ENCODE peak calls at places on chromosomes 2 and 18, in five cellular contexts. One of them, this sample, is unnamed.

GRCh38 chr2:25700221-25700660 is 26.9 kb upstream of the DTNB start:
- DNase-seq in mucosa of descending colon: peak; percentile 19
- DNase-seq in Peyer's patch: no peak
- DNase-seq in RWPE1: peak; percentile 77
- DNase-seq in adrenal gland: peak; percentile 30
- DNase-seq in this sample: no peak

GRCh38 chr2:191846787-191847620 is at the start of gene CAVIN2:
- DNase-seq in mucosa of descending colon: peak; percentile 55
- DNase-seq in Peyer's patch: no peak
- DNase-seq in RWPE1: peak; percentile 69
- DNase-seq in adrenal gland: peak; percentile 48
- DNase-seq in this sample: no peak

GRCh38 chr18:36769611-36770314 is 59.0 kb downstream of the TPGS2 start:
- DNase-seq in mucosa of descending colon: peak; percentile 23
- DNase-seq in Peyer's patch: no peak
- DNase-seq in RWPE1: no peak
- DNase-seq in adrenal gland: no peak
- DNase-seq in this sample: no peak

GRCh38 chr2:201931955-201932354 is 101.7 kb upstream of the FZD7 start:
- DNase-seq in mucosa of descending colon: no peak
- DNase-seq in Peyer's patch: no peak
- DNase-seq in RWPE1: no peak
- DNase-seq in adrenal gland: no peak
- DNase-seq in this sample: no peak

GRCh38 chr2:161228511-161229240 is 68.4 kb downstream of the TANK start:
- DNase-seq in mucosa of descending colon: no peak
- DNase-seq in Peyer's patch: no peak
- DNase-seq in RWPE1: no peak
- DNase-seq in adrenal gland: no peak
- DNase-seq in this sample: no peak

GRCh38 chr18:55420977-55421611 is 166.9 kb downstream of the TCF4 start:
- DNase-seq in mucosa of descending colon: no peak
- DNase-seq in Peyer's patch: no peak
- DNase-seq in RWPE1: no peak
- DNase-seq in adrenal gland: no peak
- DNase-seq in this sample: no peak

GRCh38 chr2:232876071-232876977 is 6.3 kb downstream of the SNORC start:
- DNase-seq in mucosa of descending colon: peak; percentile 80
- DNase-seq in Peyer's patch: no peak
- DNase-seq in RWPE1: peak; percentile 47
- DNase-seq in adrenal gland: peak; percentile 29
- DNase-seq in this sample: no peak

GRCh38 chr2:10103179-10103578 is 19.4 kb upstream of the RRM2 start:
- DNase-seq in mucosa of descending colon: no peak
- DNase-seq in Peyer's patch: no peak
- DNase-seq in RWPE1: no peak
- DNase-seq in adrenal gland: no peak
- DNase-seq in this sample: no peak

GRCh38 chr2:238941262-238941792 is 93.4 kb downstream of the TWIST2 start:
- DNase-seq in mucosa of descending colon: no peak
- DNase-seq in Peyer's patch: no peak
- DNase-seq in RWPE1: no peak
- DNase-seq in adrenal gland: no peak
- DNase-seq in this sample: no peak

GRCh38 chr2:237910576-237911362 is 51.3 kb downstream of the RAMP1 start:
- DNase-seq in mucosa of descending colon: no peak
- DNase-seq in Peyer's patch: no peak
- DNase-seq in RWPE1: no peak
- DNase-seq in adrenal gland: no peak
- DNase-seq in this sample: no peak

GRCh38 chr2:3457524-3458395 is 61.6 kb downstream of the ADI1 start:
- DNase-seq in mucosa of descending colon: no peak
- DNase-seq in Peyer's patch: no peak
- DNase-seq in RWPE1: no peak
- DNase-seq in adrenal gland: no peak
- DNase-seq in this sample: no peak

GRCh38 chr2:72988041-72988440 is 70.7 kb downstream of the EMX1 start:
- DNase-seq in mucosa of descending colon: no peak
- DNase-seq in Peyer's patch: no peak
- DNase-seq in RWPE1: no peak
- DNase-seq in adrenal gland: no peak
- DNase-seq in this sample: no peak

GRCh38 chr2:41711736-41712135 is 336.1 kb upstream of the PKDCC start:
- DNase-seq in mucosa of descending colon: no peak
- DNase-seq in Peyer's patch: no peak
- DNase-seq in RWPE1: no peak
- DNase-seq in adrenal gland: no peak
- DNase-seq in this sample: no peak
- TF ChIP-seq CTCF in mucosa of descending colon: no peak
- TF ChIP-seq CTCF in Peyer's patch: no peak
- TF ChIP-seq CTCF in RWPE1: no peak
- TF ChIP-seq CTCF in adrenal gland: no peak
- TF ChIP-seq CTCF in this sample: no peak

DNA sequence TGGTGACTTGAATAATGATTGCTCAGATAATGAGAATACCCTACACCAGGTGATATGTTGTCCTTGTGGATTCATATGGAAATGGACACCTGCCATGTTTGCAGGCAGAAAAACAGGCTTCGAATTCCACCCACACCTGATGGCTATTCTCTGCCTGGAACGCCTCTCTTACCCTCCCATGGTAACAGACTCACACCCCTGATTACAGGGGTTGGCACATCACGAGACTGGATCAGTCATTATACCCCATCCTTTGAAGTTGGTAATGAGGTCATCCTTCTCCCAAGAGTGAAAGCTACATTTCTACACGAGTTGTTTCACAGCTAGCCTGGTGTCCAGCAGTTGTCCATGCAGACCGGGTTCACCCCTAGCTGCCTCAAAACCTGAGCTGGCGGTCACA is 71.4 kb upstream of the MBOAT2 start:
- DNase-seq in mucosa of descending colon: no peak
- DNase-seq in Peyer's patch: no peak
- DNase-seq in RWPE1: no peak
- DNase-seq in adrenal gland: no peak
- DNase-seq in this sample: no peak
- TF ChIP-seq CTCF in mucosa of descending colon: no peak
- TF ChIP-seq CTCF in Peyer's patch: no peak
- TF ChIP-seq CTCF in RWPE1: no peak
- TF ChIP-seq CTCF in adrenal gland: no peak
- TF ChIP-seq CTCF in this sample: no peak

GRCh38 chr2:56743807-56744206 is 560.0 kb downstream of the CCDC85A start:
- DNase-seq in mucosa of descending colon: no peak
- DNase-seq in Peyer's patch: no peak
- DNase-seq in RWPE1: no peak
- DNase-seq in adrenal gland: no peak
- DNase-seq in this sample: no peak

GRCh38 chr2:56753182-56753581 is 569.4 kb downstream of the CCDC85A start:
- DNase-seq in mucosa of descending colon: no peak
- DNase-seq in Peyer's patch: no peak
- DNase-seq in RWPE1: no peak
- DNase-seq in adrenal gland: no peak
- DNase-seq in this sample: no peak

GRCh38 chr2:56754066-56754615 is 570.4 kb downstream of the CCDC85A start:
- DNase-seq in mucosa of descending colon: no peak
- DNase-seq in Peyer's patch: no peak
- DNase-seq in RWPE1: no peak
- DNase-seq in adrenal gland: no peak
- DNase-seq in this sample: no peak

GRCh38 chr2:56754627-56755026 is 570.8 kb downstream of the CCDC85A start:
- DNase-seq in mucosa of descending colon: no peak
- DNase-seq in Peyer's patch: no peak
- DNase-seq in RWPE1: no peak
- DNase-seq in adrenal gland: no peak
- DNase-seq in this sample: no peak

DNA sequence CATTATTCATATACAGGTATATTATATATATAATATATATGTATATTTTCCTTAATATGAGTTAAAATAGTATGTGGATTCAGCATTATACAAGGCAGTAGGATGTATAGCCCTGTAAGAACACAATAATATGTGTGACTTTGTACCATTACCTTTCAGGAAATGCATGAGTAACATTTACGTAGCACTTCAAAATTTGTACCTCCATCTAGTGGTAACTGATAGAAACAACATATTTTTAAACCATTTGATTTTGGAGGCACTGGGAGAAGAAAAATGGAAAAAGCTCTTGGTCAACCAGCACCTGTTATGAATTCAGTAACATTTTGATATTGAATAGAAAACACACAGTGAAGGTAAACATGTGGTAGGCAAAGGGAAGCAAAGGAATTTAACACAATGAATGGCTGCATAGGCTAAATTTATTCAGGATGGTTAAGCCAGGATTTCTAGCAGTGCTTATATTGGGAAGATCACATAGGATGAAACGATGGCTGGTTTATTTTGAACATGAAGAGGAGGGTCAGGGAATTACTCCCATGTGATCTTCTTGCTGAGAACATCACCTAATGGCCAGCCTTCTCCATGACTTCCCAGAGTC is 565.5 kb downstream of the CCDC85A start:
- DNase-seq in mucosa of descending colon: no peak
- DNase-seq in Peyer's patch: no peak
- DNase-seq in RWPE1: peak; percentile 12
- DNase-seq in adrenal gland: no peak
- DNase-seq in this sample: no peak
- TF ChIP-seq CTCF in mucosa of descending colon: no peak
- TF ChIP-seq CTCF in Peyer's patch: no peak
- TF ChIP-seq CTCF in RWPE1: peak; percentile 42
- TF ChIP-seq CTCF in adrenal gland: peak; percentile 20
- TF ChIP-seq CTCF in this sample: no peak

DNA sequence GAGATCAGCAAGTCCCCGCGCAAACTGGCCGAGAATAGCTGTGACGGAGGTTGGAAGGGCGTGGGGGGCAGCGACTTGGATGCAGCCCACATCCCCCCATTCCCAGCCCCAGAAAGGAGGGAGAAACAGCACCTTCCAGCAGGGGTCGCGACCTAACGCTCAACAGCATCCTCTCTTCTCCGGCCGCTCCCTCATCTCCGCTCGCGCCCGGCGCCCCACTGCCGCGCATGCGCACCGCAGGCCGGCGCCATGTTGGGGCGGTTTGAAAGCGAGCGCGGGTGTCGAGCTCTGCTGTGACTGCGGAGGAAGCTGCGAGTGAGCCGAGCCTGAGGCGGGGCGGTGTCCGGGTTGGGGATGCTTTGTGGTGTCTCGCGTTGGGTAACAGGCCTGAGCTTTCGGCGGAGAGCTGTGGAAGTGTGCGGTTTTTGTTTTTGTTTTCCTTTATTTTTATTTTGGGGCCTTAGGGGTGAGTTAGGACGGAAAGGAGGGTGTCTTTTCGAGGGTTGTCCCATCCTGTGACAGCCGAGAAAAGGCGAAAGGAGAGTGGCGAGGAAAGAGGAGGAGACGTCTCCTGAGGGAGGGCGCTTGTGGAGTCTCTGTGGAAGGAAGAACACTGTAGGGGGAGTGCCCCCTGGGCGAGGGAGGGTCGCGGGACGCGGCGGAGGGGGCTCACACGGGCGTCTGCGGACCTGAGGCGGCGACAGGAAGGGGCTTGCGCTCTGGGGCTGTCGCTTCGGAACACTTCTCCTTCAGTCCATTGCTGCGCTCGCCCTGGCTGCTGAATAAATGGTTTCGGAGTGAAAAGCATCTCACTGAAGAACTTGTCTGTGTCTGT is at the start of the genes C18orf54 and STARD6:
- DNase-seq in mucosa of descending colon: peak; percentile 87
- DNase-seq in Peyer's patch: peak; percentile 86
- DNase-seq in RWPE1: peak; percentile 86
- DNase-seq in adrenal gland: peak; percentile 80
- DNase-seq in this sample: peak; percentile 86
- TF ChIP-seq CTCF in mucosa of descending colon: peak; percentile 36
- TF ChIP-seq CTCF in Peyer's patch: peak; percentile 33
- TF ChIP-seq CTCF in RWPE1: peak; percentile 56
- TF ChIP-seq CTCF in adrenal gland: no peak
- TF ChIP-seq CTCF in this sample: peak; percentile 46

DNA sequence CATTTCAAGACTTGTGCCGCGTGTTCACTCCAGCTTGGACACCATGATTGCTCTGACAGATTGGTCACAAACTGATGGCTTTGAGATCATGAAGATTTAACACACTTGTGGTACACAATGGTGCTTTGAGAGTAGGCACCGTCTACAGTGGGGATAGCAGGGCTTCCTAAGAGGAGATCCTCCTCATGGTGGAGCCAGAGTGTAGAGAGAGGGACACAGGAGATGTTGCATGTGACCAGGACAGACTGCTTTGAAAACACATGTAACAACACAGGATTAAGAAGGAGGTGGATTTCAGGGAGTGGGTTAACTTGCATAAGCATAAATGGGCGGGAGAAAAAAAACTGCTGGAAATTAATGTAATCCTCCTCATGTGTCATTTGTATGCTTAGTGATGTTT is 95.7 kb upstream of the LINC00305 start:
- DNase-seq in mucosa of descending colon: peak; percentile 7
- DNase-seq in Peyer's patch: no peak
- DNase-seq in RWPE1: no peak
- DNase-seq in adrenal gland: no peak
- DNase-seq in this sample: no peak
- TF ChIP-seq CTCF in mucosa of descending colon: no peak
- TF ChIP-seq CTCF in Peyer's patch: no peak
- TF ChIP-seq CTCF in RWPE1: no peak
- TF ChIP-seq CTCF in adrenal gland: no peak
- TF ChIP-seq CTCF in this sample: no peak

GRCh38 chr2:163808406-163808805 is 72.6 kb upstream of the FIGN start:
- DNase-seq in mucosa of descending colon: no peak
- DNase-seq in Peyer's patch: no peak
- DNase-seq in RWPE1: no peak
- DNase-seq in adrenal gland: no peak
- DNase-seq in this sample: no peak
- TF ChIP-seq CTCF in mucosa of descending colon: no peak
- TF ChIP-seq CTCF in Peyer's patch: no peak
- TF ChIP-seq CTCF in RWPE1: no peak
- TF ChIP-seq CTCF in adrenal gland: no peak
- TF ChIP-seq CTCF in this sample: no peak

DNA sequence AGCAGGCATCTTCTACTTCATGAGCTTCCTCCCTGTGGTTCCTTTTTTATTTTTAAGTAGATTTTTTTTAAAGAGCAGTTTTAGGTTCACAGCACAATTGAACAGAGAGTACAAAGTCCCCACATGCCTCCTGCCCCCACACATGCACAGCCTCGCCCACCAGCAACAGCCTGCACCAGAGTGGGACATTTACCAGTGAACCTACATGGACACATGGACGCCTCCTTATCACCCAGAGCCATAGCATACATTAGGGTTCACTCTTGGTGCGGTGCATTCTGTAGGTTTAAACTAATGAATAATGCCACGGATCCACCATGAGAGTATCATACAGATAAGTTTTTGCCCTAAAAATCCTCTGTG is 40.9 kb downstream of the HS1BP3 start:
- DNase-seq in mucosa of descending colon: no peak
- DNase-seq in Peyer's patch: no peak
- DNase-seq in RWPE1: no peak
- DNase-seq in adrenal gland: no peak
- DNase-seq in this sample: no peak
- TF ChIP-seq CTCF in mucosa of descending colon: no peak
- TF ChIP-seq CTCF in Peyer's patch: no peak
- TF ChIP-seq CTCF in RWPE1: no peak
- TF ChIP-seq CTCF in adrenal gland: no peak
- TF ChIP-seq CTCF in this sample: no peak